ENCODE peak calls at places on chromosomes 3 and 15, in nine cellular contexts. F is cerebellar nuclear complex; W is activated T-cell treated with anti-CD3 and anti-CD28 coated beads for 48 hours; C is GM13977; H is stimulated activated CD8-positive, alpha-beta memory T cell treated with anti-CD3 and anti-CD28 coated beads, Interleukin-4, amount 100 ng/mL, for 1 hour; I is NCI-H2081 treated with DMSO at 0.1 percent for 48 hours; Q is naive thymus-derived CD4-positive, alpha-beta T cell; T is fibroblast of pulmonary artery; L is activated T-helper 1 cell treated with anti-CD3 and anti-CD28 coated beads, Interleukin-2, amount 50 U/mL, for 16 hours. X is an unnamed sample.

GRCh38 chr15:64774556-64775523 is 549 bp downstream of the RBPMS2 start:
- DNase-seq in F (no peak), W (peak), C (peak), H (no peak), I (no peak), Q (no peak), T (no peak), L (no peak), X (no peak)

GRCh38 chr15:77094397-77095030 is 23.6 kb upstream of the TSPAN3 start:
- DNase-seq in F (no peak), W (no peak), C (no peak), H (no peak), I (no peak), Q (no peak), T (no peak), L (no peak), X (no peak)

GRCh38 chr3:177144922-177145321 is 52.4 kb downstream of the TBL1XR1 start:
- DNase-seq in F (no peak), W (no peak), C (peak), H (no peak), I (no peak), Q (peak), T (no peak), L (no peak), X (peak)

GRCh38 chr3:39164414-39164813 is 11.0 kb upstream of the CSRNP1 start:
- DNase-seq in F (no peak), W (no peak), C (no peak), H (no peak), I (no peak), Q (no peak), T (no peak), L (no peak), X (no peak)

GRCh38 chr3:145739926-145740325 is 421.1 kb downstream of the PLOD2 start:
- DNase-seq in F (no peak), W (no peak), C (no peak), H (no peak), I (no peak), Q (no peak), T (peak), L (no peak), X (no peak)

GRCh38 chr15:84981711-84982300 is at the start of gene PDE8A:
- DNase-seq in F (no peak), W (peak), C (no peak), H (peak), I (no peak), Q (peak), T (peak), L (peak), X (no peak)

GRCh38 chr3:112650472-112650871 is 9.5 kb upstream of the CCDC80 start:
- DNase-seq in F (no peak), W (no peak), C (no peak), H (no peak), I (no peak), Q (no peak), T (no peak), L (no peak), X (no peak)

GRCh38 chr3:197775317-197775716 is 15.7 kb upstream of the LRCH3 start:
- DNase-seq in F (no peak), W (no peak), C (no peak), H (no peak), I (no peak), Q (no peak), T (no peak), L (no peak), X (no peak)

GRCh38 chr3:122944671-122945151 is 82.9 kb downstream of the SEMA5B start:
- DNase-seq in F (no peak), W (no peak), C (no peak), H (no peak), I (no peak), Q (no peak), T (peak), L (no peak), X (peak)

X was measured in A172.